ENCODE peak calls at places on chromosome 6, in five cellular contexts. Z is cardiac fibroblast; E is tibial nerve; X is CD8-positive, alpha-beta T cell; F is right lobe of liver. B is an unnamed sample.

GRCh38 chr6:126600258-126600916 is 260.5 kb downstream of the CENPW start:
- DNase-seq in E (no peak), X (no peak), F (no peak), Z (no peak), B (no peak)

GRCh38 chr6:31547727-31548422 is 467 bp downstream of the NFKBIL1 start:
- DNase-seq in X (no peak), Z (no peak), F (peak), E (no peak), B (no peak)

GRCh38 chr6:125370343-125370742 is 68.6 kb upstream of the HDDC2 start:
- DNase-seq in X (no peak), F (no peak), Z (no peak), E (no peak), B (no peak)

GRCh38 chr6:48087448-48087847 is 23.5 kb downstream of the PTCHD4 start:
- DNase-seq in Z (peak), E (no peak), X (no peak), F (no peak), B (no peak)

GRCh38 chr6:115310156-115310555 is 750.5 kb downstream of the FRK start:
- DNase-seq in X (no peak), E (no peak), F (no peak), Z (no peak), B (no peak)

GRCh38 chr6:157433678-157434081 is 52.7 kb downstream of the ZDHHC14 start:
- DNase-seq in E (no peak), X (no peak), Z (no peak), F (no peak), B (no peak)

GRCh38 chr6:1384549-1385128 is 4.7 kb upstream of the FOXF2 start:
- DNase-seq in Z (no peak), F (no peak), X (no peak), E (no peak), B (no peak)

GRCh38 chr6:64330694-64331309 is 695.2 kb downstream of the PHF3 start:
- DNase-seq in X (no peak), F (peak), E (peak), Z (peak), B (no peak)

GRCh38 chr6:110255356-110255755 is 75.1 kb downstream of the CDC40 start:
- DNase-seq in X (no peak), Z (peak), F (peak), E (no peak), B (no peak)

GRCh38 chr6:39924283-39924682 is 10.0 kb downstream of the MOCS1 start:
- DNase-seq in F (no peak), X (no peak), Z (no peak), E (no peak), B (no peak)

GRCh38 chr6:158789115-158789917 is 29.9 kb downstream of the EZR start:
- DNase-seq in F (no peak), X (peak), E (no peak), Z (no peak), B (peak)

GRCh38 chr6:5782783-5783567 is 223.8 kb downstream of the NRN1 start:
- DNase-seq in E (no peak), F (no peak), X (no peak), Z (no peak), B (no peak)

GRCh38 chr6:82248233-82248735 is 740 bp upstream of the IBTK start:
- DNase-seq in X (no peak), Z (peak), F (peak), E (no peak), B (no peak)

GRCh38 chr6:141426400-141426980 is 706.2 kb upstream of the GJE1 start:
- DNase-seq in Z (no peak), X (no peak), F (no peak), E (no peak), B (no peak)

GRCh38 chr6:15088904-15089568 is 156.8 kb upstream of the JARID2 start:
- DNase-seq in F (no peak), Z (no peak), X (no peak), E (no peak), B (no peak)

GRCh38 chr6:40710626-40711354 is 123.6 kb upstream of the LRFN2 start:
- DNase-seq in F (no peak), X (no peak), E (no peak), Z (no peak), B (no peak)

GRCh38 chr6:40473026-40473425 is 114.1 kb downstream of the LRFN2 start:
- DNase-seq in X (no peak), F (no peak), E (no peak), Z (no peak), B (no peak)

GRCh38 chr6:14550817-14551216 is 433.2 kb downstream of the CD83 start:
- DNase-seq in F (no peak), X (no peak), Z (peak), E (peak), B (no peak)

GRCh38 chr6:14417377-14417776 is 299.8 kb downstream of the CD83 start:
- DNase-seq in Z (peak), F (no peak), E (no peak), X (no peak), B (no peak)

GRCh38 chr6:24632573-24632972 is 13.4 kb downstream of the KIAA0319 start:
- DNase-seq in Z (no peak), F (no peak), X (no peak), E (no peak), B (no peak)

GRCh38 chr6:134936927-134937326 is 13.0 kb downstream of the ALDH8A1 start:
- DNase-seq in E (no peak), Z (peak), F (no peak), X (no peak), B (no peak)

GRCh38 chr6:28134015-28134414 is 7.7 kb upstream of the ZKSCAN8 start:
- DNase-seq in E (no peak), X (peak), F (no peak), Z (peak), B (no peak)

GRCh38 chr6:164097557-164098398 is 683.3 kb downstream of the QKI start:
- DNase-seq in Z (peak), X (no peak), F (no peak), E (no peak), B (no peak)

GRCh38 chr6:107079429-107079828 is 35.9 kb downstream of the BEND3 start:
- DNase-seq in Z (no peak), E (no peak), X (no peak), F (no peak), B (no peak)

GRCh38 chr6:168320661-168321060 is 1.1 kb upstream of the DACT2 start:
- DNase-seq in Z (peak), F (no peak), X (no peak), E (no peak), B (no peak)

GRCh38 chr6:27241443-27241842 is 6.1 kb upstream of the PRSS16 start:
- DNase-seq in X (no peak), E (no peak), F (no peak), Z (no peak), B (no peak)

GRCh38 chr6:1242439-1242838 is 69.5 kb upstream of the FOXQ1 start:
- DNase-seq in Z (no peak), X (no peak), E (no peak), F (no peak), B (no peak)

DNA sequence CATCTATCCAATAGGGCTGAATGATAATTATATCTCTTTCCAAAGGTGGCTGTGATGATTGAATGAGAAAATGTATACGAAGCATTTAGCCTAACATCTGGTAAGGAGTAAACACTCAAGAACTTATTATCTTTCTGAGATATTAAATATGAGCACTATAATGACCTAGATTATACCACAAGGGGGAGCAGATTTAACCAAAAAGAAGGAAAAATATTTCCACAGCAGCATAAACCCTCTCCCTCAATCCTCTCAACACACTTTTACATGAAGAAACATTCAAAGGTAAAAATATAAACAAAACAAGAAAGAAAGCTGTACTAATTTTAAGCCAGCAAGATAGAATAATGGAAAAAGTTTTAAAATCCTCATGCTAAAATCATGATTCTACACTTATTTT is 68.4 kb downstream of the SHPRH start:
- DNase-seq in Z (peak), E (no peak), X (no peak), F (no peak), B (no peak)
- TF ChIP-seq CTCF in Z (peak), E (no peak), X (no peak), F (peak), B (no peak)

GRCh38 chr6:16827627-16828026 is 66.4 kb upstream of the ATXN1 start:
- DNase-seq in X (no peak), E (no peak), F (no peak), Z (no peak), B (no peak)
- TF ChIP-seq CTCF in X (no peak), E (no peak), F (no peak), Z (no peak), B (no peak)

GRCh38 chr6:153069897-153070296 is 61.2 kb downstream of the RGS17 start:
- DNase-seq in F (no peak), X (no peak), Z (no peak), E (no peak), B (no peak)

GRCh38 chr6:153070756-153071155 is 60.3 kb downstream of the RGS17 start:
- DNase-seq in X (no peak), E (no peak), F (no peak), Z (no peak), B (no peak)

GRCh38 chr6:153076431-153076830 is 54.7 kb downstream of the RGS17 start:
- DNase-seq in X (no peak), F (no peak), Z (no peak), E (no peak), B (no peak)

DNA sequence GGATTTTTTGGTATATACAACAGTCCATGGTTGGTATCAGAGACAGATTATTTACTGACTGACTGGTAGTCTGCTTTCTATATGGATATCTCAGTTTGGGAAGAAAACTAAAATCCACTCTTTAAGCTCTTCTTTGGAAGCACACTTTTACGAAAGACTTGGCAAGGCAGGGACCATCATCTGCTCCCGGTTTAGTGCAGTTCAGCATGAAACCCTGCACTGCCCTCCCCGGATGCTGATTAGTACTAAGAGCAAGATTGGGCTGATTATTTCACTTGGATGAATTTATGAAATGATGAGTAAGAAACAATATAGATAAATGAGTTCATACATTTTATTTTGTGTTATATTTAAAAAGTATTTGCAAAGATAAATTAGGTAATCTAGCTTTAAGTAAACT is 56.3 kb downstream of the RGS17 start:
- DNase-seq in X (no peak), Z (no peak), F (no peak), E (no peak), B (no peak)
- TF ChIP-seq CTCF in X (no peak), Z (no peak), F (no peak), E (no peak), B (no peak)

GRCh38 chr6:104789770-104790190 is 69.9 kb downstream of the HACE1 start:
- DNase-seq in E (no peak), X (no peak), Z (peak), F (no peak), B (no peak)
- TF ChIP-seq CTCF in E (peak), X (peak), Z (peak), F (peak), B (peak)

GRCh38 chr6:92777146-92777740 is 642.1 kb downstream of the EPHA7 start:
- DNase-seq in F (no peak), E (no peak), X (no peak), Z (peak), B (no peak)
- TF ChIP-seq CTCF in F (peak), E (no peak), X (no peak), Z (no peak), B (no peak)

DNA sequence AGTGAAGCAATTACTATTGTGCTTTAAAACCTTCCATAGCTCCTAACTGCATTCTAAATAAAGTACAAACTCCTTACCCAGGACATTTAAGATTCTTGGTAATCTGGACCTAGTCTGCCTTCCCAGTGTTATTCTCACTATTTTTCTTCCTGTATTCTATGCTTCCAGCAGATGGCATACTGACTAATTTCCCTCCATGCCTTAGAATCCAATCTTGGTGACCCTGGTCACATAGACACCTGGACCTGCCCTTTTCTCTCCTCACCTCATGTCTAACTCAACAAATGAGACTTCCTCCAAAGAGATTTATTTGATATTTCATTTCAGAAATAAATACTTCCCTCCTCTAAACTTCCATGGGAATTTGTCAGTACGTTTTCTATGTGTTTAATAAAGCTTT is 25.8 kb downstream of the ROS1 start:
- DNase-seq in E (no peak), Z (peak), F (no peak), X (no peak), B (no peak)
- TF ChIP-seq CTCF in E (no peak), Z (peak), F (peak), X (no peak), B (no peak)

GRCh38 chr6:7140631-7141366 is 33.0 kb downstream of the RREB1 start:
- DNase-seq in X (peak), F (peak), E (peak), Z (peak), B (peak)

GRCh38 chr6:7144810-7145209 is 37.0 kb downstream of the RREB1 start:
- DNase-seq in E (no peak), F (no peak), Z (no peak), X (no peak), B (no peak)

GRCh38 chr6:7142228-7142801 is 34.6 kb downstream of the RREB1 start:
- DNase-seq in E (no peak), X (no peak), F (peak), Z (no peak), B (no peak)

GRCh38 chr6:7145269-7146078 is 37.7 kb downstream of the RREB1 start:
- DNase-seq in F (no peak), Z (no peak), E (no peak), X (no peak), B (no peak)

GRCh38 chr6:7143161-7143974 is 35.6 kb downstream of the RREB1 start:
- DNase-seq in E (no peak), F (no peak), Z (no peak), X (no peak), B (no peak)
- TF ChIP-seq CTCF in E (no peak), F (no peak), Z (peak), X (no peak), B (no peak)

B was measured in natural killer cell.